ENCODE peak calls at places on chromosomes 12 and 14, in six cellular contexts. O, F, P, W, D and J are unnamed samples.

GRCh38 chr14:74792249-74793039 is 29.3 kb downstream of the YLPM1 start:
- DNase-seq in O (no peak), F (no peak), P (no peak), W (no peak), D (no peak), J (no peak)

GRCh38 chr12:56337753-56338221 is 897 bp upstream of the IL23A start:
- DNase-seq in O (no peak), F (no peak), P (no peak), W (no peak), D (no peak), J (no peak)

GRCh38 chr12:84660139-84660538 is 252.5 kb downstream of the SLC6A15 start:
- DNase-seq in O (no peak), F (no peak), P (no peak), W (no peak), D (no peak), J (no peak)

GRCh38 chr14:90454041-90455000 is 57.5 kb downstream of the CALM1 start:
- DNase-seq in O (no peak), F (peak), P (no peak), W (no peak), D (peak), J (no peak)

GRCh38 chr12:51819851-51820720 is 28.4 kb downstream of the FIGNL2 start:
- DNase-seq in O (no peak), F (no peak), P (peak), W (no peak), D (no peak), J (peak)

GRCh38 chr14:85702937-85703336 is 173.0 kb downstream of the FLRT2 start:
- DNase-seq in O (no peak), F (no peak), P (no peak), W (no peak), D (no peak), J (no peak)

GRCh38 chr12:109308534-109309440 is at the start of gene FOXN4:
- DNase-seq in O (no peak), F (peak), P (no peak), W (no peak), D (no peak), J (no peak)

GRCh38 chr14:34843011-34843554 is 32.1 kb downstream of the BAZ1A start:
- DNase-seq in O (peak), F (no peak), P (no peak), W (peak), D (no peak), J (no peak)

GRCh38 chr12:85007836-85008235 is 28.2 kb downstream of the TSPAN19 start:
- DNase-seq in O (peak), F (no peak), P (no peak), W (no peak), D (no peak), J (no peak)

GRCh38 chr12:124856842-124857178 is 6.9 kb downstream of the SCARB1 start:
- DNase-seq in O (no peak), F (no peak), P (no peak), W (no peak), D (no peak), J (no peak)

GRCh38 chr14:52089208-52089607 is 20.3 kb upstream of the NID2 start:
- DNase-seq in O (no peak), F (no peak), P (no peak), W (no peak), D (no peak), J (no peak)

GRCh38 chr14:53032161-53032803 is 81.4 kb upstream of the FERMT2 start:
- DNase-seq in O (peak), F (no peak), P (no peak), W (no peak), D (peak), J (no peak)

GRCh38 chr14:88559852-88560251 is 3.0 kb upstream of the ZC3H14 start:
- DNase-seq in O (peak), F (no peak), P (no peak), W (no peak), D (no peak), J (no peak)

GRCh38 chr14:75310295-75311059 is 31.8 kb downstream of the FOS start:
- DNase-seq in O (peak), F (peak), P (no peak), W (no peak), D (peak), J (peak)

GRCh38 chr12:78192979-78193378 is 362.3 kb downstream of the NAV3 start:
- DNase-seq in O (no peak), F (no peak), P (no peak), W (no peak), D (no peak), J (peak)

GRCh38 chr12:113407931-113408585 is 4.4 kb upstream of the SDS start:
- DNase-seq in O (peak), F (no peak), P (no peak), W (no peak), D (no peak), J (no peak)

GRCh38 chr14:81728447-81728846 is 194.8 kb upstream of the SEL1L start:
- DNase-seq in O (no peak), F (no peak), P (no peak), W (no peak), D (no peak), J (no peak)

GRCh38 chr12:79690606-79691298 is at the start of gene PAWR:
- DNase-seq in O (no peak), F (peak), P (peak), W (peak), D (peak), J (peak)

GRCh38 chr14:68740798-68741480 is 51.9 kb downstream of the ZFP36L1 start:
- DNase-seq in O (no peak), F (no peak), P (no peak), W (no peak), D (no peak), J (no peak)

GRCh38 chr14:103050935-103051334 is 6.4 kb downstream of the CDC42BPB start:
- DNase-seq in O (no peak), F (no peak), P (no peak), W (no peak), D (no peak), J (no peak)

GRCh38 chr12:102249073-102249854 is 51.6 kb upstream of the PMCH start:
- DNase-seq in O (no peak), F (no peak), P (no peak), W (no peak), D (no peak), J (no peak)

GRCh38 chr14:96681826-96682225 is 115.4 kb upstream of the VRK1 start:
- DNase-seq in O (no peak), F (no peak), P (no peak), W (no peak), D (no peak), J (no peak)

GRCh38 chr14:73452341-73453191 is 5.8 kb downstream of the NUMB start:
- DNase-seq in O (peak), F (no peak), P (no peak), W (no peak), D (no peak), J (no peak)

GRCh38 chr12:91781114-91781513 is 364.5 kb downstream of the BTG1 start:
- DNase-seq in O (no peak), F (no peak), P (no peak), W (no peak), D (no peak), J (no peak)

GRCh38 chr14:82710257-82710841 is 1176.7 kb upstream of the SEL1L start:
- DNase-seq in O (peak), F (peak), P (peak), W (peak), D (peak), J (peak)